ENCODE peak calls at places on chromosomes 2 and 18, in eight cellular contexts. One of them, this sample, is unnamed.

GRCh38 chr2:155842103-155842502 is 490.4 kb downstream of the NR4A2 start:
- DNase-seq in tibial nerve: no peak
- DNase-seq in Panc1: no peak
- DNase-seq in fibroblast of pulmonary artery: peak; percentile 50
- DNase-seq in AG10803: no peak
- DNase-seq in transverse colon: no peak
- DNase-seq in GM12878: no peak
- DNase-seq in cardiac fibroblast: peak; percentile 1
- DNase-seq in this sample: no peak

GRCh38 chr18:58848685-58849084 is 16.0 kb upstream of the ZNF532 start:
- DNase-seq in AG10803: no peak
- DNase-seq in tibial nerve: no peak
- DNase-seq in fibroblast of pulmonary artery: peak; percentile 63
- DNase-seq in transverse colon: no peak
- DNase-seq in GM12878: no peak
- DNase-seq in Panc1: no peak
- DNase-seq in cardiac fibroblast: peak; percentile 70
- DNase-seq in this sample: no peak

GRCh38 chr2:109676346-109676897 is 62.3 kb downstream of the SOWAHC start:
- DNase-seq in GM12878: no peak
- DNase-seq in AG10803: no peak
- DNase-seq in Panc1: no peak
- DNase-seq in transverse colon: no peak
- DNase-seq in fibroblast of pulmonary artery: no peak
- DNase-seq in tibial nerve: no peak
- DNase-seq in cardiac fibroblast: no peak
- DNase-seq in this sample: no peak

GRCh38 chr2:26691140-26691539 is 1.4 kb upstream of the KCNK3 start:
- DNase-seq in Panc1: no peak
- DNase-seq in GM12878: no peak
- DNase-seq in transverse colon: no peak
- DNase-seq in cardiac fibroblast: no peak
- DNase-seq in fibroblast of pulmonary artery: no peak
- DNase-seq in tibial nerve: no peak
- DNase-seq in AG10803: no peak
- DNase-seq in this sample: no peak

GRCh38 chr2:233553366-233553765 is 13.2 kb downstream of the USP40 start:
- DNase-seq in AG10803: no peak
- DNase-seq in transverse colon: no peak
- DNase-seq in GM12878: no peak
- DNase-seq in tibial nerve: no peak
- DNase-seq in cardiac fibroblast: peak; percentile 8
- DNase-seq in Panc1: no peak
- DNase-seq in fibroblast of pulmonary artery: peak; percentile 3
- DNase-seq in this sample: no peak

GRCh38 chr18:36465970-36466369 is 168.5 kb downstream of the FHOD3 start:
- DNase-seq in tibial nerve: no peak
- DNase-seq in fibroblast of pulmonary artery: no peak
- DNase-seq in AG10803: no peak
- DNase-seq in Panc1: no peak
- DNase-seq in GM12878: no peak
- DNase-seq in transverse colon: no peak
- DNase-seq in cardiac fibroblast: no peak
- DNase-seq in this sample: no peak

GRCh38 chr18:7958081-7958896 is 391.2 kb downstream of the PTPRM start:
- DNase-seq in GM12878: peak; percentile 20
- DNase-seq in cardiac fibroblast: no peak
- DNase-seq in tibial nerve: no peak
- DNase-seq in transverse colon: no peak
- DNase-seq in Panc1: no peak
- DNase-seq in fibroblast of pulmonary artery: no peak
- DNase-seq in AG10803: no peak
- DNase-seq in this sample: no peak

GRCh38 chr2:102037681-102038080 is 45.9 kb downstream of the IL1R2 start:
- DNase-seq in fibroblast of pulmonary artery: peak; percentile 85
- DNase-seq in cardiac fibroblast: peak; percentile 92
- DNase-seq in GM12878: no peak
- DNase-seq in Panc1: no peak
- DNase-seq in tibial nerve: peak; percentile 52
- DNase-seq in AG10803: peak; percentile 85
- DNase-seq in transverse colon: no peak
- DNase-seq in this sample: no peak

GRCh38 chr2:230128943-230129342 is 60.2 kb upstream of the SLC16A14 start:
- DNase-seq in transverse colon: peak; percentile 19
- DNase-seq in fibroblast of pulmonary artery: peak; percentile 4
- DNase-seq in AG10803: peak; percentile 78
- DNase-seq in tibial nerve: peak; percentile 14
- DNase-seq in GM12878: no peak
- DNase-seq in cardiac fibroblast: peak; percentile 27
- DNase-seq in Panc1: no peak
- DNase-seq in this sample: no peak

GRCh38 chr2:4221845-4222244 is 518.5 kb downstream of the DCDC2C start:
- DNase-seq in tibial nerve: no peak
- DNase-seq in Panc1: no peak
- DNase-seq in GM12878: no peak
- DNase-seq in fibroblast of pulmonary artery: no peak
- DNase-seq in transverse colon: no peak
- DNase-seq in AG10803: no peak
- DNase-seq in cardiac fibroblast: no peak
- DNase-seq in this sample: no peak

GRCh38 chr2:4219571-4219970 is 516.2 kb downstream of the DCDC2C start:
- DNase-seq in GM12878: no peak
- DNase-seq in AG10803: no peak
- DNase-seq in cardiac fibroblast: no peak
- DNase-seq in transverse colon: no peak
- DNase-seq in tibial nerve: no peak
- DNase-seq in fibroblast of pulmonary artery: no peak
- DNase-seq in Panc1: no peak
- DNase-seq in this sample: no peak

GRCh38 chr2:4221434-4221833 is 518.1 kb downstream of the DCDC2C start:
- DNase-seq in GM12878: no peak
- DNase-seq in cardiac fibroblast: no peak
- DNase-seq in transverse colon: no peak
- DNase-seq in fibroblast of pulmonary artery: no peak
- DNase-seq in tibial nerve: no peak
- DNase-seq in AG10803: no peak
- DNase-seq in Panc1: no peak
- DNase-seq in this sample: no peak

GRCh38 chr2:4217737-4218136 is 514.4 kb downstream of the DCDC2C start:
- DNase-seq in transverse colon: no peak
- DNase-seq in fibroblast of pulmonary artery: no peak
- DNase-seq in tibial nerve: no peak
- DNase-seq in GM12878: no peak
- DNase-seq in Panc1: no peak
- DNase-seq in cardiac fibroblast: no peak
- DNase-seq in AG10803: no peak
- DNase-seq in this sample: no peak

DNA sequence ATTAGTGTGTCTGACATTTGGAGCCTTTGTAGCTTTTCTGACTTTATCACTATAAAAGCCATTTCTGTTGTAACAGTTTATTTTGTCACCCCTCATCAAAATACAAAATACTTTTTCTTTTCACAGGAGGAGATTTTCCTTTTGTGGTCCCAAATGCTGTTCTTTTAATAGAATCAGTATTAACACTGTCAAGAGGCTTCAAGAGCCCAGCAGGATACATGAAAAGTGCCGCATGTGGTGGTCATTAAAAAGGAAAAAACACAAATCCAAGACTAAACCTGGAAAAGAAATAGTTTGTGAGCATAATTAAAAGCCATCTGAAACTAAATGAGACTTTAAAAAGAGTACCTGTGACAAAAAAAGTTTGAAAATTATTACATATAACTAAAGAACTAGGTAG is 515.7 kb downstream of the DCDC2C start:
- DNase-seq in cardiac fibroblast: no peak
- DNase-seq in transverse colon: no peak
- DNase-seq in GM12878: no peak
- DNase-seq in tibial nerve: no peak
- DNase-seq in Panc1: no peak
- DNase-seq in AG10803: no peak
- DNase-seq in fibroblast of pulmonary artery: no peak
- DNase-seq in this sample: no peak
- H3K4me3 ChIP-seq in cardiac fibroblast: no peak overlapping the region
- H3K4me3 ChIP-seq in transverse colon: no peak overlapping the region
- H3K4me3 ChIP-seq in GM12878: no peak overlapping the region
- H3K4me3 ChIP-seq in tibial nerve: no peak overlapping the region
- H3K4me3 ChIP-seq in Panc1: no peak overlapping the region
- H3K4me3 ChIP-seq in AG10803: no peak overlapping the region
- H3K4me3 ChIP-seq in fibroblast of pulmonary artery: no peak overlapping the region
- H3K4me3 ChIP-seq in this sample: no peak overlapping the region

GRCh38 chr2:73922681-73923080 is 4.0 kb upstream of the DGUOK start:
- DNase-seq in cardiac fibroblast: no peak
- DNase-seq in fibroblast of pulmonary artery: no peak
- DNase-seq in tibial nerve: no peak
- DNase-seq in GM12878: no peak
- DNase-seq in Panc1: no peak
- DNase-seq in AG10803: no peak
- DNase-seq in transverse colon: no peak
- DNase-seq in this sample: no peak

GRCh38 chr2:73921581-73921980 is 5.1 kb upstream of the DGUOK start:
- DNase-seq in transverse colon: no peak
- DNase-seq in Panc1: no peak
- DNase-seq in GM12878: no peak
- DNase-seq in fibroblast of pulmonary artery: no peak
- DNase-seq in cardiac fibroblast: no peak
- DNase-seq in tibial nerve: no peak
- DNase-seq in AG10803: no peak
- DNase-seq in this sample: no peak

GRCh38 chr2:73918856-73919255 is 7.8 kb upstream of the DGUOK start:
- DNase-seq in Panc1: no peak
- DNase-seq in fibroblast of pulmonary artery: no peak
- DNase-seq in AG10803: no peak
- DNase-seq in GM12878: no peak
- DNase-seq in tibial nerve: no peak
- DNase-seq in transverse colon: no peak
- DNase-seq in cardiac fibroblast: no peak
- DNase-seq in this sample: no peak

GRCh38 chr2:73919596-73920228 is 7.0 kb upstream of the DGUOK start:
- DNase-seq in Panc1: no peak
- DNase-seq in GM12878: no peak
- DNase-seq in fibroblast of pulmonary artery: no peak
- DNase-seq in AG10803: no peak
- DNase-seq in cardiac fibroblast: no peak
- DNase-seq in tibial nerve: no peak
- DNase-seq in transverse colon: no peak
- DNase-seq in this sample: no peak

DNA sequence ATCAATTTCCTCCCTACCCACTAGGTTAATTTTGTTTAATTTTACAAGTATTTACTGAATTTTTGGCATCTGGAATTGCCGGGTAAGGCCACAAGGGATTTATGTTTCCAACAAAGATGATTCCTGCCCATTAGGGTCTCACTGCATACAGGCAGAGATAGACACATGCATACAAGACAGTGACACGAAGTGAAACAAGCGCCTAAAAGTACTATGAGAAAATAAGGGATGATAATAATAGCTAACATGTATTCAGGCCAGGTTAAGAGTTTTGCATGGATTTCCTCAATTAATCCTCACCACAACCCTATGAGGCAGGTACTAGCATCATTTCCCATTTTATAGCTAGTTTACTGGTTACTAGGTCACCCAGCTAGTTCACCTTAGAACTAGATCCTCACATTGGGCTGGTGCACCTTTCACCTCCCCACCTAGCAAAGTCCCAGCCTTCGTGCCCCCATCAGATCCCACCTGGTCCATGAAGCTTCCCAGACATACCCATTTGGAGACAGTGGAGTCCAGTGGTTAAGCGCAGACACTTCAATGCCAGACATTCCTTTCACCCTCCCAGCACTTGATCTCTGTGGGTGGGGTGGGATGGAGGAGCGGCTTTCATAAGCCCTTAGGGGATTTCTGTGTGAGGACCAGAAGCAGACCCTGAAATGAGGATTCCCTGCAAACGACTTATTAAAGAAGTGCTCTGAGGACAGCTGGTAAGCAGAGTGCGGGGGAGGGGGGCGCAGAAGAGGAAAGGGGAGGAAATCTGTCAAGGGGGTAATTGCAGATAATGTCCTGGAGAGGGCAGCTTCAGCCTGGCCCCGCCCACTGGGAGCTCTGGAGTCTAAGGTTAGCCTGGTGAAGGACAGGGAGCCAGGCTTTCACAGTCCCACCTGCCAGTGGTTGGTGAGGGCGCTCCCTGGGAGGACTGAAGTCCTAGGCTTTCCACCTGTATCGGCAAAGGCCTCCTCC is 5.8 kb upstream of the DGUOK start:
- DNase-seq in Panc1: no peak
- DNase-seq in fibroblast of pulmonary artery: no peak
- DNase-seq in GM12878: no peak
- DNase-seq in tibial nerve: no peak
- DNase-seq in cardiac fibroblast: peak; percentile 16
- DNase-seq in AG10803: no peak
- DNase-seq in transverse colon: peak; percentile 53
- DNase-seq in this sample: no peak
- TF ChIP-seq CTCF in Panc1: no peak
- TF ChIP-seq CTCF in fibroblast of pulmonary artery: peak; percentile 17
- TF ChIP-seq CTCF in GM12878: peak; percentile 39
- TF ChIP-seq CTCF in tibial nerve: no peak
- TF ChIP-seq CTCF in cardiac fibroblast: peak; percentile 31
- TF ChIP-seq CTCF in AG10803: peak; percentile 18
- TF ChIP-seq CTCF in transverse colon: peak; percentile 38
- TF ChIP-seq CTCF in this sample: no peak

GRCh38 chr2:40257812-40258457 is 194.0 kb downstream of the SLC8A1 start:
- DNase-seq in transverse colon: no peak
- DNase-seq in tibial nerve: no peak
- DNase-seq in GM12878: no peak
- DNase-seq in Panc1: no peak
- DNase-seq in AG10803: no peak
- DNase-seq in cardiac fibroblast: no peak
- DNase-seq in fibroblast of pulmonary artery: no peak
- DNase-seq in this sample: no peak
- H3K4me3 ChIP-seq in transverse colon: no peak overlapping the region
- H3K4me3 ChIP-seq in tibial nerve: no peak overlapping the region
- H3K4me3 ChIP-seq in GM12878: no peak overlapping the region
- H3K4me3 ChIP-seq in Panc1: no peak overlapping the region
- H3K4me3 ChIP-seq in AG10803: no peak overlapping the region
- H3K4me3 ChIP-seq in cardiac fibroblast: no peak overlapping the region
- H3K4me3 ChIP-seq in fibroblast of pulmonary artery: no peak overlapping the region
- H3K4me3 ChIP-seq in this sample: no peak overlapping the region

DNA sequence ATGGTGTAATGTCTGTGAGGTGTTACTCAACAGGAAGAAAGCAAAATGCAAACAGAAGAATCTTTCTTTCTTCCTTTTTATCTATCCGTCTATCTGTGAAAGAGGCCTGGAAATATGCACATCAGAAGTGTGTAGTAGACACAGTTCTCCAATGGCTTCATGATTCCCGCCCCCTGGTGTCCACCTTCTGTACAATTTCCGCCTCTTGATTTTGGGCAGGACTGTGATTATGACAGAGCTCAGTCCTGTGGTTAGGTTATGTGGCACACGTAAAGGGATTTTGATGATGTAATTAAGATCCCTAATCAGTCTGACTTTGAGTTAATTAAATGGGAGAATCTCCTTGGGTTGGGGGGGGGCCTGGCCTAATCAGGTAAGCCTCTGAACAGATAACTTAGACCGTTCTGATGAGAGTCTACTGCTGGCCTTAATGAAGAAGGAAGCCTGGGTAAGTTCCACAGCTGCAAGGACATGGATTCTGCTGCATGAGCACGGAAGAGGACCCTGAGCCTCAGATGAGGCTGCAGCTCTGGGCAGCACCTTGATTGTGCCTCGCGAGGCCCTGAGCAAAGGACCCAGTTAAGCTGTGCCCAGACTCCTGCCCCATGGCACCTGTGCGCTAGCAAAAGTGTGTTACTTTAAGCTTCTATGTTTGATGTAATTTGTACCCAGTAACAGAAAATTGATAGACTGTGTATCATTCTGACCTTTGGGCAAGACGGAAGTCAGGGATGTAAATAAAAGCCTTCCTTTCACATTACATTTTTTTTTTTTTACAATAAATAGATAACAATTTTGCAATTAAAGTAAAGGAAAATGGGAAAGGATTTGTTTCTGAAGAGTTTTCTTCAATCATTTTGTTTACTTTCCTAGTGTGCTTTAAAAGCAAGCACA is 11.3 kb upstream of the KCNF1 start:
- DNase-seq in tibial nerve: no peak
- DNase-seq in cardiac fibroblast: peak; percentile 9
- DNase-seq in Panc1: no peak
- DNase-seq in GM12878: no peak
- DNase-seq in fibroblast of pulmonary artery: no peak
- DNase-seq in transverse colon: peak; percentile 62
- DNase-seq in AG10803: no peak
- DNase-seq in this sample: no peak
- TF ChIP-seq CTCF in tibial nerve: no peak
- TF ChIP-seq CTCF in cardiac fibroblast: peak; percentile 10
- TF ChIP-seq CTCF in Panc1: peak; percentile 65
- TF ChIP-seq CTCF in GM12878: peak; percentile 39
- TF ChIP-seq CTCF in fibroblast of pulmonary artery: peak; percentile 23
- TF ChIP-seq CTCF in transverse colon: peak; percentile 57
- TF ChIP-seq CTCF in AG10803: peak; percentile 31
- TF ChIP-seq CTCF in this sample: no peak